ENCODE peak calls at places on chromosomes 1 and 21, in seven cellular contexts. One of them, this sample, is unnamed.

GRCh38 chr1:226308166-226308722 is 720 bp downstream of the LIN9 start:
- DNase-seq in left ventricle myocardium inferior: peak
- DNase-seq in A549: peak
- DNase-seq in stomach: peak
- DNase-seq in PC-3: peak
- DNase-seq in brain microvascular endothelial cell: no peak
- DNase-seq in adrenal gland: no peak
- DNase-seq in this sample: no peak

GRCh38 chr1:225710804-225711203 is 57.9 kb upstream of the ENAH start:
- DNase-seq in A549: peak
- DNase-seq in PC-3: peak
- DNase-seq in left ventricle myocardium inferior: no peak
- DNase-seq in brain microvascular endothelial cell: no peak
- DNase-seq in stomach: no peak
- DNase-seq in adrenal gland: no peak
- DNase-seq in this sample: no peak

GRCh38 chr1:86753700-86754099 is 49.3 kb downstream of the SH3GLB1 start:
- DNase-seq in brain microvascular endothelial cell: no peak
- DNase-seq in left ventricle myocardium inferior: no peak
- DNase-seq in PC-3: peak
- DNase-seq in stomach: no peak
- DNase-seq in A549: peak
- DNase-seq in adrenal gland: no peak
- DNase-seq in this sample: no peak

GRCh38 chr1:39488801-39489566 is 2.5 kb upstream of the BMP8A start:
- DNase-seq in left ventricle myocardium inferior: no peak
- DNase-seq in PC-3: no peak
- DNase-seq in adrenal gland: no peak
- DNase-seq in stomach: no peak
- DNase-seq in brain microvascular endothelial cell: no peak
- DNase-seq in A549: no peak
- DNase-seq in this sample: no peak

GRCh38 chr1:179090522-179090921 is 8.7 kb downstream of the TOR3A start:
- DNase-seq in left ventricle myocardium inferior: no peak
- DNase-seq in A549: no peak
- DNase-seq in brain microvascular endothelial cell: no peak
- DNase-seq in stomach: peak
- DNase-seq in PC-3: no peak
- DNase-seq in adrenal gland: peak
- DNase-seq in this sample: peak

GRCh38 chr1:30527511-30528140 is 195.8 kb downstream of the MATN1 start:
- DNase-seq in brain microvascular endothelial cell: no peak
- DNase-seq in left ventricle myocardium inferior: peak
- DNase-seq in A549: no peak
- DNase-seq in adrenal gland: peak
- DNase-seq in PC-3: no peak
- DNase-seq in stomach: peak
- DNase-seq in this sample: no peak

GRCh38 chr1:17199267-17200044 is 5.5 kb upstream of the PADI1 start:
- DNase-seq in stomach: no peak
- DNase-seq in left ventricle myocardium inferior: no peak
- DNase-seq in PC-3: no peak
- DNase-seq in A549: no peak
- DNase-seq in brain microvascular endothelial cell: no peak
- DNase-seq in adrenal gland: no peak
- DNase-seq in this sample: no peak

GRCh38 chr1:221316491-221317056 is 425.3 kb downstream of the DUSP10 start:
- DNase-seq in stomach: no peak
- DNase-seq in brain microvascular endothelial cell: no peak
- DNase-seq in adrenal gland: no peak
- DNase-seq in left ventricle myocardium inferior: no peak
- DNase-seq in A549: peak
- DNase-seq in PC-3: peak
- DNase-seq in this sample: no peak

GRCh38 chr1:198918920-198919319 is 280.1 kb downstream of the PTPRC start:
- DNase-seq in adrenal gland: no peak
- DNase-seq in A549: no peak
- DNase-seq in stomach: no peak
- DNase-seq in PC-3: peak
- DNase-seq in brain microvascular endothelial cell: no peak
- DNase-seq in left ventricle myocardium inferior: no peak
- DNase-seq in this sample: no peak

GRCh38 chr1:32878183-32878582 is 7.5 kb upstream of the FNDC5 start:
- DNase-seq in A549: no peak
- DNase-seq in left ventricle myocardium inferior: no peak
- DNase-seq in PC-3: peak
- DNase-seq in adrenal gland: no peak
- DNase-seq in brain microvascular endothelial cell: peak
- DNase-seq in stomach: no peak
- DNase-seq in this sample: peak

GRCh38 chr1:85398391-85399064 is 66.4 kb downstream of the DDAH1 start:
- DNase-seq in A549: peak
- DNase-seq in left ventricle myocardium inferior: no peak
- DNase-seq in PC-3: peak
- DNase-seq in adrenal gland: no peak
- DNase-seq in stomach: no peak
- DNase-seq in brain microvascular endothelial cell: peak
- DNase-seq in this sample: no peak

GRCh38 chr21:33109574-33110339 is 39.8 kb downstream of the OLIG1 start:
- DNase-seq in brain microvascular endothelial cell: no peak
- DNase-seq in adrenal gland: no peak
- DNase-seq in PC-3: no peak
- DNase-seq in left ventricle myocardium inferior: no peak
- DNase-seq in stomach: no peak
- DNase-seq in A549: no peak
- DNase-seq in this sample: no peak

GRCh38 chr1:20124451-20125057 is 5.2 kb upstream of the PLA2G2D start:
- DNase-seq in A549: peak
- DNase-seq in brain microvascular endothelial cell: peak
- DNase-seq in PC-3: peak
- DNase-seq in left ventricle myocardium inferior: no peak
- DNase-seq in stomach: no peak
- DNase-seq in adrenal gland: peak
- DNase-seq in this sample: no peak

GRCh38 chr1:234745844-234746797 is 136.1 kb upstream of the IRF2BP2 start:
- DNase-seq in A549: no peak
- DNase-seq in brain microvascular endothelial cell: peak
- DNase-seq in stomach: no peak
- DNase-seq in left ventricle myocardium inferior: no peak
- DNase-seq in PC-3: peak
- DNase-seq in adrenal gland: peak
- DNase-seq in this sample: no peak

GRCh38 chr1:106754957-106755356 is 301.5 kb upstream of the PRMT6 start:
- DNase-seq in left ventricle myocardium inferior: no peak
- DNase-seq in brain microvascular endothelial cell: no peak
- DNase-seq in stomach: no peak
- DNase-seq in A549: no peak
- DNase-seq in PC-3: peak
- DNase-seq in adrenal gland: no peak
- DNase-seq in this sample: no peak

GRCh38 chr1:5890346-5891106 is 101.7 kb downstream of the NPHP4 start:
- DNase-seq in A549: no peak
- DNase-seq in brain microvascular endothelial cell: no peak
- DNase-seq in PC-3: no peak
- DNase-seq in left ventricle myocardium inferior: no peak
- DNase-seq in stomach: no peak
- DNase-seq in adrenal gland: no peak
- DNase-seq in this sample: no peak

GRCh38 chr1:19353596-19353995 is 41.5 kb downstream of the SLC66A1 start:
- DNase-seq in brain microvascular endothelial cell: no peak
- DNase-seq in stomach: no peak
- DNase-seq in left ventricle myocardium inferior: no peak
- DNase-seq in adrenal gland: no peak
- DNase-seq in PC-3: no peak
- DNase-seq in A549: no peak
- DNase-seq in this sample: no peak

GRCh38 chr1:16266411-16267118 is 29.6 kb upstream of the CPLANE2 start:
- DNase-seq in brain microvascular endothelial cell: peak
- DNase-seq in stomach: no peak
- DNase-seq in A549: no peak
- DNase-seq in PC-3: no peak
- DNase-seq in adrenal gland: peak
- DNase-seq in left ventricle myocardium inferior: no peak
- DNase-seq in this sample: no peak

GRCh38 chr1:113751516-113751915 is 7.8 kb downstream of the PHTF1 start:
- DNase-seq in A549: no peak
- DNase-seq in left ventricle myocardium inferior: no peak
- DNase-seq in brain microvascular endothelial cell: no peak
- DNase-seq in adrenal gland: no peak
- DNase-seq in PC-3: no peak
- DNase-seq in stomach: no peak
- DNase-seq in this sample: no peak

GRCh38 chr1:5758859-5759578 is 233.2 kb downstream of the NPHP4 start:
- DNase-seq in stomach: no peak
- DNase-seq in PC-3: no peak
- DNase-seq in A549: no peak
- DNase-seq in left ventricle myocardium inferior: no peak
- DNase-seq in brain microvascular endothelial cell: no peak
- DNase-seq in adrenal gland: no peak
- DNase-seq in this sample: no peak

GRCh38 chr21:37531402-37532042 is 164.9 kb downstream of the DYRK1A start:
- DNase-seq in A549: no peak
- DNase-seq in left ventricle myocardium inferior: peak
- DNase-seq in stomach: peak
- DNase-seq in PC-3: peak
- DNase-seq in brain microvascular endothelial cell: no peak
- DNase-seq in adrenal gland: no peak
- DNase-seq in this sample: no peak

GRCh38 chr1:97726386-97726785 is 194.4 kb downstream of the DPYD start:
- DNase-seq in adrenal gland: no peak
- DNase-seq in stomach: no peak
- DNase-seq in A549: no peak
- DNase-seq in left ventricle myocardium inferior: no peak
- DNase-seq in PC-3: peak
- DNase-seq in brain microvascular endothelial cell: no peak
- DNase-seq in this sample: no peak

GRCh38 chr1:204429746-204430145 is 18.1 kb upstream of the PPP1R15B start:
- DNase-seq in A549: no peak
- DNase-seq in left ventricle myocardium inferior: no peak
- DNase-seq in brain microvascular endothelial cell: no peak
- DNase-seq in adrenal gland: no peak
- DNase-seq in PC-3: no peak
- DNase-seq in stomach: peak
- DNase-seq in this sample: no peak

GRCh38 chr1:204426035-204426436 is 14.4 kb upstream of the PPP1R15B start:
- DNase-seq in brain microvascular endothelial cell: peak
- DNase-seq in stomach: peak
- DNase-seq in A549: peak
- DNase-seq in left ventricle myocardium inferior: no peak
- DNase-seq in PC-3: peak
- DNase-seq in adrenal gland: peak
- DNase-seq in this sample: no peak

GRCh38 chr1:204426474-204426873 is 14.9 kb upstream of the PPP1R15B start:
- DNase-seq in brain microvascular endothelial cell: no peak
- DNase-seq in left ventricle myocardium inferior: no peak
- DNase-seq in PC-3: no peak
- DNase-seq in stomach: no peak
- DNase-seq in adrenal gland: no peak
- DNase-seq in A549: no peak
- DNase-seq in this sample: no peak

GRCh38 chr1:204424621-204425020 is 13.0 kb upstream of the PPP1R15B start:
- DNase-seq in A549: no peak
- DNase-seq in brain microvascular endothelial cell: no peak
- DNase-seq in stomach: peak
- DNase-seq in adrenal gland: no peak
- DNase-seq in left ventricle myocardium inferior: no peak
- DNase-seq in PC-3: no peak
- DNase-seq in this sample: no peak

GRCh38 chr1:204427302-204427701 is 15.7 kb upstream of the PPP1R15B start:
- DNase-seq in stomach: no peak
- DNase-seq in A549: no peak
- DNase-seq in left ventricle myocardium inferior: no peak
- DNase-seq in brain microvascular endothelial cell: no peak
- DNase-seq in adrenal gland: no peak
- DNase-seq in PC-3: no peak
- DNase-seq in this sample: no peak
- H3K27ac ChIP-seq in stomach: no peak
- H3K27ac ChIP-seq in A549: peak
- H3K27ac ChIP-seq in left ventricle myocardium inferior: no peak
- H3K27ac ChIP-seq in brain microvascular endothelial cell: no peak
- H3K27ac ChIP-seq in adrenal gland: peak
- H3K27ac ChIP-seq in PC-3: no peak
- H3K27ac ChIP-seq in this sample: no peak

GRCh38 chr1:78279051-78279450 is 211.7 kb upstream of the PTGFR start:
- DNase-seq in stomach: no peak
- DNase-seq in A549: no peak
- DNase-seq in PC-3: peak
- DNase-seq in left ventricle myocardium inferior: no peak
- DNase-seq in brain microvascular endothelial cell: peak
- DNase-seq in adrenal gland: no peak
- DNase-seq in this sample: no peak

GRCh38 chr1:78277253-78277652 is 213.5 kb upstream of the PTGFR start:
- DNase-seq in adrenal gland: no peak
- DNase-seq in stomach: no peak
- DNase-seq in left ventricle myocardium inferior: no peak
- DNase-seq in PC-3: peak
- DNase-seq in A549: no peak
- DNase-seq in brain microvascular endothelial cell: peak
- DNase-seq in this sample: no peak

GRCh38 chr1:78275456-78275855 is 215.3 kb upstream of the PTGFR start:
- DNase-seq in brain microvascular endothelial cell: no peak
- DNase-seq in PC-3: no peak
- DNase-seq in A549: no peak
- DNase-seq in stomach: no peak
- DNase-seq in left ventricle myocardium inferior: no peak
- DNase-seq in adrenal gland: no peak
- DNase-seq in this sample: no peak

GRCh38 chr1:78274814-78275213 is 216.0 kb upstream of the PTGFR start:
- DNase-seq in brain microvascular endothelial cell: peak
- DNase-seq in stomach: no peak
- DNase-seq in PC-3: peak
- DNase-seq in A549: no peak
- DNase-seq in adrenal gland: no peak
- DNase-seq in left ventricle myocardium inferior: no peak
- DNase-seq in this sample: no peak

GRCh38 chr1:78275906-78276690 is 214.7 kb upstream of the PTGFR start:
- DNase-seq in PC-3: no peak
- DNase-seq in A549: no peak
- DNase-seq in adrenal gland: no peak
- DNase-seq in brain microvascular endothelial cell: no peak
- DNase-seq in stomach: no peak
- DNase-seq in left ventricle myocardium inferior: no peak
- DNase-seq in this sample: no peak
- TF ChIP-seq CTCF in PC-3: no peak
- TF ChIP-seq CTCF in A549: no peak
- TF ChIP-seq CTCF in adrenal gland: no peak
- TF ChIP-seq CTCF in brain microvascular endothelial cell: peak
- TF ChIP-seq CTCF in stomach: no peak
- TF ChIP-seq CTCF in left ventricle myocardium inferior: no peak
- TF ChIP-seq CTCF in this sample: no peak

GRCh38 chr1:100535264-100535663 is 2.7 kb upstream of the GPR88 start:
- DNase-seq in stomach: no peak
- DNase-seq in PC-3: no peak
- DNase-seq in left ventricle myocardium inferior: no peak
- DNase-seq in adrenal gland: no peak
- DNase-seq in brain microvascular endothelial cell: no peak
- DNase-seq in A549: no peak
- DNase-seq in this sample: no peak
- H3K27ac ChIP-seq in stomach: no peak
- H3K27ac ChIP-seq in PC-3: no peak
- H3K27ac ChIP-seq in left ventricle myocardium inferior: no peak
- H3K27ac ChIP-seq in adrenal gland: no peak
- H3K27ac ChIP-seq in brain microvascular endothelial cell: no peak
- H3K27ac ChIP-seq in A549: no peak
- H3K27ac ChIP-seq in this sample: no peak

GRCh38 chr1:43881415-43881814 is 52.2 kb upstream of the ARTN start:
- DNase-seq in brain microvascular endothelial cell: no peak
- DNase-seq in A549: no peak
- DNase-seq in adrenal gland: no peak
- DNase-seq in PC-3: no peak
- DNase-seq in stomach: no peak
- DNase-seq in left ventricle myocardium inferior: no peak
- DNase-seq in this sample: no peak
- TF ChIP-seq CTCF in brain microvascular endothelial cell: peak
- TF ChIP-seq CTCF in A549: no peak
- TF ChIP-seq CTCF in adrenal gland: no peak
- TF ChIP-seq CTCF in PC-3: no peak
- TF ChIP-seq CTCF in stomach: no peak
- TF ChIP-seq CTCF in left ventricle myocardium inferior: no peak
- TF ChIP-seq CTCF in this sample: no peak